ENCODE peak calls at places on chromosomes 1 and 21, in four cellular contexts. J is GM23338, F is fibroblast of lung, R is hepatocyte. X is an unnamed sample.

GRCh38 chr21:26965567-26966359 is 1.1 kb downstream of the ADAMTS5 start:
- DNase-seq in F (no peak), J (peak), R (peak), X (no peak)

GRCh38 chr21:43196789-43197188 is 28.0 kb downstream of the CRYAA start:
- DNase-seq in J (no peak), R (peak), F (no peak), X (no peak)

GRCh38 chr1:26358411-26359384 is 4.8 kb upstream of the CRYBG2 start:
- DNase-seq in R (peak), J (peak), F (no peak), X (peak)

GRCh38 chr1:24438423-24438901 is 22.9 kb downstream of the NIPAL3 start:
- DNase-seq in J (peak), F (peak), R (no peak), X (no peak)

GRCh38 chr1:228860911-228861829 is 125.9 kb downstream of the RHOU start:
- DNase-seq in F (peak), J (no peak), R (peak), X (no peak)

GRCh38 chr1:36408479-36408878 is 10.8 kb upstream of the LSM10 start:
- DNase-seq in F (peak), J (no peak), R (no peak), X (no peak)

GRCh38 chr1:85199667-85200366 is 999 bp downstream of the SYDE2 start:
- DNase-seq in F (no peak), R (no peak), J (peak), X (no peak)

GRCh38 chr1:156849151-156849496 is 9.8 kb downstream of the INSRR start:
- DNase-seq in R (no peak), J (no peak), F (no peak), X (no peak)

GRCh38 chr1:41638086-41639024 is 153.9 kb upstream of the EDN2 start:
- DNase-seq in R (no peak), J (no peak), F (no peak), X (no peak)

GRCh38 chr1:21261551-21262281 is 28.5 kb downstream of the ECE1 start:
- DNase-seq in R (peak), F (peak), J (peak), X (no peak)

GRCh38 chr1:20660363-20661234 is 570 bp downstream of the DDOST start:
- DNase-seq in R (no peak), F (no peak), J (no peak), X (peak)

GRCh38 chr1:44315521-44315920 is 39.5 kb downstream of the ERI3 start:
- DNase-seq in J (no peak), R (no peak), F (no peak), X (no peak)

GRCh38 chr1:172429324-172430127 is 9.0 kb downstream of the C1orf105 start:
- DNase-seq in J (peak), F (peak), R (peak), X (peak)

GRCh38 chr1:66954208-66954607 is 29.4 kb downstream of the MIER1 start:
- DNase-seq in J (no peak), R (no peak), F (no peak), X (no peak)

GRCh38 chr1:19310720-19311502 is 1.0 kb downstream of the AKR7A2 start:
- DNase-seq in J (no peak), F (no peak), R (no peak), X (peak)

GRCh38 chr1:97202481-97202880 is 480.9 kb downstream of the PTBP2 start:
- DNase-seq in J (no peak), F (no peak), R (no peak), X (no peak)

GRCh38 chr1:208240698-208241355 is 3.4 kb downstream of the PLXNA2 start:
- DNase-seq in J (no peak), F (no peak), R (no peak), X (no peak)

GRCh38 chr21:39660191-39660590 is 47.5 kb downstream of the B3GALT5 start:
- DNase-seq in R (peak), F (peak), J (no peak), X (no peak)

GRCh38 chr1:54461731-54462596 is 55.8 kb upstream of the SSBP3 start:
- DNase-seq in F (no peak), R (no peak), J (no peak), X (no peak)

GRCh38 chr1:59263116-59263515 is 33.8 kb upstream of the FGGY start:
- DNase-seq in J (no peak), R (no peak), F (no peak), X (no peak)

GRCh38 chr1:40708750-40709099 is 17.2 kb downstream of the NFYC start:
- DNase-seq in J (peak), F (peak), R (peak), X (peak)

GRCh38 chr1:55970711-55971110 is 608.7 kb downstream of the PLPP3 start:
- DNase-seq in F (peak), R (no peak), J (no peak), X (no peak)

GRCh38 chr1:193335797-193336428 is 149.5 kb upstream of the B3GALT2 start:
- DNase-seq in F (peak), R (no peak), J (peak), X (no peak)

GRCh38 chr1:203601717-203602309 is 24.8 kb upstream of the ATP2B4 start:
- DNase-seq in R (no peak), F (no peak), J (no peak), X (no peak)

GRCh38 chr1:156857532-156857931 is 1.4 kb downstream of the INSRR start:
- DNase-seq in R (no peak), F (no peak), J (no peak), X (no peak)

GRCh38 chr1:70168283-70168682 is 37.1 kb downstream of the LRRC40 start:
- DNase-seq in R (no peak), J (no peak), F (no peak), X (no peak)

GRCh38 chr1:245752551-245752950 is 597.8 kb downstream of the KIF26B start:
- DNase-seq in F (no peak), J (no peak), R (no peak), X (no peak)

GRCh38 chr1:245753807-245754206 is 599.0 kb downstream of the KIF26B start:
- DNase-seq in R (no peak), J (no peak), F (no peak), X (no peak)

GRCh38 chr1:245751111-245751510 is 596.3 kb downstream of the KIF26B start:
- DNase-seq in R (peak), J (no peak), F (peak), X (no peak)

GRCh38 chr1:245749053-245749452 is 594.3 kb downstream of the KIF26B start:
- DNase-seq in R (no peak), J (no peak), F (no peak), X (no peak)

GRCh38 chr1:245751671-245752070 is 596.9 kb downstream of the KIF26B start:
- DNase-seq in F (no peak), R (no peak), J (no peak), X (no peak)
- H2AFZ ChIP-seq in F (no peak), R (no peak), J (no peak), X (no peak)

GRCh38 chr1:169601096-169601881 is 15.0 kb upstream of the F5 start:
- DNase-seq in J (peak), R (peak), F (peak), X (peak)
- H3K4me3 ChIP-seq in J (no peak), R (no peak), F (no peak), X (no peak)

DNA sequence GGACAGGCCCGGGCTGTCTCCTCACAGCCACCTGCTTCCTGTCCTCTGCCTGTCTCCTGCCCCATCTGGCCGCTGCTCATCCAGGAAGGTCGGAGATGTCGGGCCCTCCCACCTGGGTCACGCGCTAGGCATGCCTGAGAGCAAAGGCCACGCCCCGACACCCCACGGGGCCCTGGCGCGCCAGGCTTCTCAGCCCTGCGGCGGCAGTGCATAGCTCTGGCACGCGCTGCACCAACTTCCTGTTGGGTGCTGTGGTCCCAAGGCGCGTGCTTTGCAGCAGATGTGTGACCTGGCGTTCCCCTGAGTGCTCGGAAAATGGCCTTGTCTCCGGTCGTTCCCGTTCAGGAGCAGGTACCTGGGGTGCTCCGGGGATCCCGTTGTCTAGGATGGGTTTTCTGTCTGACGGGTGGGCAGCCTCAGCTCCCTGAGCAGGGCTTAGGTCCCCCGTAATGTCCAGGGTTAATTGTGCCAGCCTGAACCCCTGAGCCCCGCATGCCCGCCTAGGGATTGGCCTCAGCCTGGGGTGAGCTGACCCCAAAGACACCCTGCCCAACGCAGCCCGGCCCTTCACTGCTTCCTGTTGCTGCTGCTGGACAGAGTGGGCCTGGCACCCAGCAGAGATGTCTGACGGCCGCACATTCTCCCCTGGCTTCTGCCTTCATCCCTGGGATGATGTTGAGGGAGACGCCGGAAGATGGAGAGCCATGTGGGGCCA is 19.4 kb upstream of the KCNAB2 start:
- DNase-seq in R (peak), F (no peak), J (peak), X (peak)
- H3K27ac ChIP-seq in R (no peak), F (no peak), J (no peak), X (peak)

GRCh38 chr1:116239916-116240315 is 128.7 kb downstream of the MAB21L3 start:
- DNase-seq in F (no peak), J (no peak), R (no peak), X (no peak)

GRCh38 chr1:116243673-116244101 is 129.4 kb upstream of the ATP1A1 start:
- DNase-seq in F (no peak), J (no peak), R (no peak), X (no peak)

GRCh38 chr1:116246174-116246573 is 126.9 kb upstream of the ATP1A1 start:
- DNase-seq in R (no peak), F (no peak), J (no peak), X (no peak)

DNA sequence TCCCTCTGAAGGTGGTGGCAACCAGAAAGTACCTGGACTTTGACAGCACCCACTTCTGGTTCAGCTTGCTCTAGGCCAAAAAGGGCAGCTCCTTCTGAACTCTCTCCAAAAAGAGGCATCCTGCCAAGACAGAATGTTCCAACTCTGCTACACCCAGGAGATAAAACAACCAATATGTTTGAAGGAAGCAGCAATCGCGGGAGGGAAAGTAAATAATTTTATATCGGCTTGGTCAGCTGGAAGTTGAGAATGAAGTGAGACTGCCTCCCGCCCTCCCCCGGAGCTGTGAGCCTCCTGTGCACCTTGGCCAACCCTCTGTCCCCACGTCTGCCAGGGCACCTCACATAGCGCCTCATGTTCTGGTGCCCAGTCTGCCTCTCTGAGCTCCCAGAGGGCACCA is 130.3 kb upstream of the ATP1A1 start:
- DNase-seq in J (no peak), F (no peak), R (no peak), X (no peak)
- H2AFZ ChIP-seq in J (no peak), F (no peak), R (no peak), X (peak)

DNA sequence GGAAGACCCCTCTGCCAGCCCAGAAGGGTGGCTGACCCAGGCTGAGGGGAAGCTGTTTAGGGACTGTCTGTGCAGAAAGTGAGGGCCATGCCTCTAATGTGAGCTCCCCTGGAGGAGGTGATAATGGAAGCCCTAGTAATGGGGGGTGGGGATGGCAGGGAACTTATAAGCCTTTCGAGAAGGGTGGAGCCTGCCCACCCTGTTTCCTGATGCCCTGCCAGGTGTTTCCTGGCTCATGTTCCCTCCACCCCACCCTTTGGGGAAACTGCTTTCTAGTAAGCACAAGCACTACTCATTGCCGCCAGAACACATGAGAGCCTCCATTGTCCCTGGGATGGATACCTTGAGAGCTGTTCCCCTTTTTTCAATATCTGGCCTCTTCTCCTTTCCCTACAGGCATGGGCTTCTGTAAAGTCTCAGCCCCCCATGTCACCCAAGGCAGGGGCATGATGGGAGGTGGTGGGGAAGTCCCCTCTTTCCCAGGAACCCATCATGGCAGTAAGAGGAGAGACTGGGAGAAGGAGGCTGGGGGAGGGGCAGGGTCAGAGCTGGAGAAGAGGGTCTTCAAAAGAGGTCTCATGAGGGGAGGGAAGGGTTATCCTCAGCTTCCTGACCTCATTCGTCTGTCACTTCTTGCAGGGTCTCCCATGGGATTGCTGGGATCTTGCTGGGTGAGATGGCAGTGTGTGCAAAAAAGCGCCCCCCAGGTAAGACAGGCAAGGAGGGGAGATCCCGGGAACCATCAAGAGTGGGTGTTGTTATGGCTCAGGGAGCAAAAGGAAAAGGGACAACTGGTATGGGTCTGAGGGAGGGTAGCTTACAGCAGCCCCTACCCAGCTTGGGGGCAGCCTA is 2.4 kb downstream of the ATP8B2 start:
- DNase-seq in J (peak), R (no peak), F (no peak), X (peak)
- H3K4me3 ChIP-seq in J (peak), R (peak), F (peak), X (no peak)

DNA sequence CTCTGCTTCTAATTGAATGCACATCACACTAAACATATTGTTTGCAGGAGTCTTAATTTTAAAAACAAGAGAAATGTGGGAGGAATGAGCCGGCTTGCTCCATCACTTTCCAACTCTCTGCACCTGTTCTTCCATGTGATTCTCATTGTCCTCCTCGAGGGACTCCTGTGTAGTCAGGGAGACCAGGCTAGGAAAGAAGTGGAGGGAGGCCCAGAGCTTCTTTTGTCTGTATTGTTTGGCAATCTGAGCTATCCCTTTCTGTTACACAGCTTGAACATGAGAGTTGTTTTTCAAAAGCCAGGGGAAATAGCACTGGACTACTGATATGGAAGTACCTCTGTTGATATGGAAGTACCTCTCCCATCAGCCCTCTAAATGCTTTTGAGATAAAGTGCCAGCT is 18.8 kb upstream of the LRRC8D start:
- DNase-seq in F (no peak), J (no peak), R (no peak), X (no peak)
- H3K27ac ChIP-seq in F (no peak), J (no peak), R (no peak), X (no peak)

GRCh38 chr1:213977909-213978308 is 9.9 kb upstream of the PROX1 start:
- DNase-seq in J (no peak), R (no peak), F (no peak), X (no peak)
- H2AFZ ChIP-seq in J (no peak), R (no peak), F (no peak), X (no peak)

X was measured in OCI-LY7.